ENCODE peak calls at places on chromosome 4, in nine cellular contexts. E is stimulated activated CD8-positive, alpha-beta memory T cell treated with anti-CD3 and anti-CD28 coated beads, Interleukin-15, amount 100 ng/mL, for 1 hour; A is stimulated activated CD4-positive, alpha-beta T cell treated with anti-CD3 and anti-CD28 coated beads, Interleukin-4, amount 100 ng/mL, for 4 hours; D is Kasumi-1; F is anterior cingulate cortex; P is hypothalamus; V is GM20000; O is KG1; N is NCI-H82. K is an unnamed sample.

GRCh38 chr4:102501176-102501634 is at the start of gene NFKB1:
- DNase-seq in E (peak; percentile 55), A (peak; percentile 93), D (peak; percentile 52), F (peak; percentile 44), P (peak; percentile 68), V (peak; percentile 87), O (peak; percentile 29), N (peak; percentile 55), K (peak; percentile 79)

GRCh38 chr4:7421356-7422097 is 13.2 kb downstream of the PSAPL1 start:
- DNase-seq in E (no peak), A (no peak), D (no peak), F (no peak), P (no peak), V (no peak), O (no peak), N (no peak), K (no peak)

GRCh38 chr4:66633472-66633871 is 911.8 kb downstream of the CENPC start:
- DNase-seq in E (no peak), A (no peak), D (no peak), F (no peak), P (no peak), V (no peak), O (no peak), N (no peak), K (no peak)

GRCh38 chr4:4377683-4378082 is 9.2 kb upstream of the NSG1 start:
- DNase-seq in E (no peak), A (no peak), D (no peak), F (no peak), P (no peak), V (no peak), O (no peak), N (no peak), K (no peak)

GRCh38 chr4:110586137-110586850 is 36.6 kb downstream of the PITX2 start:
- DNase-seq in E (no peak), A (no peak), D (peak; percentile 84), F (no peak), P (no peak), V (peak; percentile 41), O (peak; percentile 2), N (peak; percentile 60), K (peak; percentile 31)

GRCh38 chr4:18593297-18594002 is 571.9 kb upstream of the LCORL start:
- DNase-seq in E (peak; percentile 5), A (peak; percentile 13), D (peak; percentile 80), F (peak; percentile 39), P (peak; percentile 22), V (peak; percentile 65), O (peak; percentile 27), N (peak; percentile 79), K (peak; percentile 37)

GRCh38 chr4:82704156-82704555 is 94.4 kb downstream of the SCD5 start:
- DNase-seq in E (no peak), A (no peak), D (no peak), F (no peak), P (no peak), V (no peak), O (no peak), N (no peak), K (no peak)

GRCh38 chr4:145690610-145691009 is 10.7 kb downstream of the C4orf51 start:
- DNase-seq in E (no peak), A (no peak), D (no peak), F (no peak), P (no peak), V (no peak), O (no peak), N (no peak), K (no peak)

GRCh38 chr4:105909699-105910340 is 14.5 kb downstream of the NPNT start:
- DNase-seq in E (no peak), A (no peak), D (no peak), F (no peak), P (no peak), V (no peak), O (no peak), N (no peak), K (no peak)

GRCh38 chr4:8762356-8762755 is 109.3 kb downstream of the HMX1 start:
- DNase-seq in E (no peak), A (no peak), D (no peak), F (no peak), P (no peak), V (no peak), O (no peak), N (no peak), K (no peak)

GRCh38 chr4:1278336-1278670 is 11.4 kb upstream of the MAEA start:
- DNase-seq in E (no peak), A (no peak), D (no peak), F (no peak), P (no peak), V (no peak), O (no peak), N (no peak), K (no peak)

GRCh38 chr4:82372502-82372873 is 1.3 kb downstream of the HNRNPD start:
- DNase-seq in E (peak; percentile 9), A (peak; percentile 24), D (peak; percentile 33), F (no peak), P (no peak), V (peak; percentile 34), O (no peak), N (peak; percentile 70), K (no peak)

GRCh38 chr4:183798249-183798920 is 106.7 kb upstream of the STOX2 start:
- DNase-seq in E (no peak), A (no peak), D (peak; percentile 29), F (no peak), P (no peak), V (no peak), O (no peak), N (no peak), K (no peak)

GRCh38 chr4:2290974-2291704 is 29.2 kb upstream of the MXD4 start:
- DNase-seq in E (peak; percentile 37), A (peak; percentile 38), D (peak; percentile 62), F (no peak), P (no peak), V (peak; percentile 52), O (peak; percentile 30), N (no peak), K (no peak)

GRCh38 chr4:84492737-84493091 is 6.4 kb downstream of the NKX6-1 start:
- DNase-seq in E (no peak), A (no peak), D (no peak), F (no peak), P (no peak), V (no peak), O (no peak), N (peak; percentile 9), K (no peak)

GRCh38 chr4:169362607-169363006 is 91.9 kb upstream of the SH3RF1 start:
- DNase-seq in E (no peak), A (no peak), D (peak; percentile 23), F (no peak), P (no peak), V (no peak), O (no peak), N (no peak), K (no peak)

GRCh38 chr4:175946472-175947116 is 119.0 kb upstream of the WDR17 start:
- DNase-seq in E (no peak), A (no peak), D (peak; percentile 63), F (no peak), P (no peak), V (no peak), O (no peak), N (no peak), K (peak; percentile 40)

GRCh38 chr4:187550256-187550950 is 445.2 kb upstream of the ZFP42 start:
- DNase-seq in E (no peak), A (no peak), D (no peak), F (no peak), P (no peak), V (no peak), O (no peak), N (no peak), K (no peak)

GRCh38 chr4:22848332-22848731 is 155.6 kb downstream of the GBA3 start:
- DNase-seq in E (no peak), A (no peak), D (no peak), F (no peak), P (no peak), V (no peak), O (no peak), N (no peak), K (no peak)

GRCh38 chr4:182537031-182537617 is 293.9 kb downstream of the TENM3 start:
- DNase-seq in E (no peak), A (no peak), D (no peak), F (no peak), P (no peak), V (no peak), O (no peak), N (no peak), K (no peak)

K was measured in AML-193.